ENCODE peak calls at places on chromosome 3, in eight cellular contexts. Y is NCI-H2081; K is stimulated activated CD4-positive, alpha-beta T cell treated with anti-CD3 and anti-CD28 coated beads, Interleukin-2, amount 100 ng/mL, for 48 hours; M is mucosa of descending colon; X is spleen; F is NAMALWA; E is cardiac fibroblast; T is activated naive CD8-positive, alpha-beta T cell treated with anti-CD3 and anti-CD28 coated beads, Interleukin-2, amount 50 U/mL, for 24 hours. Z is an unnamed sample.

GRCh38 chr3:193939527-193939926 is 196.4 kb upstream of the HES1 start:
- DNase-seq in K (no peak), Y (no peak), X (no peak), F (no peak), T (no peak), E (no peak), M (no peak), Z (no peak)

GRCh38 chr3:177463863-177464262 is 266.6 kb upstream of the TBL1XR1 start:
- DNase-seq in K (no peak), M (no peak), E (peak), X (no peak), Y (no peak), T (no peak), F (no peak), Z (no peak)

GRCh38 chr3:64187065-64187959 is 38.0 kb downstream of the PRICKLE2 start:
- DNase-seq in F (no peak), E (peak), X (no peak), Y (peak), M (peak), K (no peak), T (no peak), Z (peak)

GRCh38 chr3:168803536-168803935 is 707.8 kb upstream of the GOLIM4 start:
- DNase-seq in E (peak), Y (no peak), F (no peak), K (no peak), M (no peak), T (no peak), X (no peak), Z (no peak)

GRCh38 chr3:128849776-128850542 is 29.5 kb upstream of the ACAD9 start:
- DNase-seq in X (no peak), M (no peak), F (no peak), T (no peak), E (peak), K (no peak), Y (no peak), Z (no peak)

GRCh38 chr3:54191220-54191619 is 68.9 kb downstream of the CACNA2D3 start:
- DNase-seq in F (no peak), T (no peak), K (no peak), M (no peak), Y (no peak), E (no peak), X (no peak), Z (no peak)

GRCh38 chr3:172848910-172849309 is 98.4 kb downstream of the ECT2 start:
- DNase-seq in X (no peak), T (no peak), E (peak), M (no peak), Y (no peak), K (no peak), F (no peak), Z (no peak)

GRCh38 chr3:43953814-43954241 is 263.1 kb downstream of the ABHD5 start:
- DNase-seq in X (no peak), T (no peak), M (no peak), K (no peak), Y (no peak), F (no peak), E (peak), Z (no peak)

GRCh38 chr3:187507905-187508304 is 139.7 kb downstream of the RTP4 start:
- DNase-seq in T (no peak), E (no peak), F (no peak), K (no peak), Y (no peak), M (no peak), X (no peak), Z (no peak)

GRCh38 chr3:49057268-49057667 is 28.1 kb upstream of the IMPDH2 start:
- DNase-seq in M (no peak), K (no peak), Y (no peak), X (no peak), T (no peak), E (no peak), F (no peak), Z (no peak)

GRCh38 chr3:37221407-37221806 is 47.0 kb upstream of the LRRFIP2 start:
- DNase-seq in T (no peak), X (no peak), E (peak), K (no peak), M (no peak), F (no peak), Y (no peak), Z (no peak)

GRCh38 chr3:63774776-63775175 is 44.3 kb upstream of the C3orf49 start:
- DNase-seq in M (no peak), K (no peak), X (no peak), T (no peak), F (no peak), E (peak), Y (no peak), Z (no peak)

GRCh38 chr3:39150803-39151631 is 2.4 kb downstream of the CSRNP1 start:
- DNase-seq in M (peak), X (no peak), T (peak), E (peak), Y (no peak), F (peak), K (peak), Z (no peak)

GRCh38 chr3:57420007-57420406 is 124.1 kb downstream of the DNAH12 start:
- DNase-seq in M (no peak), T (no peak), Y (no peak), E (no peak), X (no peak), F (no peak), K (no peak), Z (no peak)

GRCh38 chr3:185594073-185594472 is 8.0 kb downstream of the SENP2 start:
- DNase-seq in F (no peak), Y (no peak), M (no peak), E (no peak), T (no peak), K (no peak), X (no peak), Z (no peak)

GRCh38 chr3:89025185-89025584 is 82.2 kb upstream of the EPHA3 start:
- DNase-seq in K (no peak), Y (peak), M (no peak), F (no peak), E (no peak), T (no peak), X (no peak), Z (no peak)

GRCh38 chr3:160695906-160696305 is 18.9 kb downstream of the ARL14 start:
- DNase-seq in K (no peak), Y (no peak), E (peak), X (no peak), F (no peak), T (no peak), M (no peak), Z (no peak)

GRCh38 chr3:120846073-120846472 is 61.9 kb upstream of the STXBP5L start:
- DNase-seq in X (no peak), F (no peak), K (no peak), T (no peak), M (no peak), Y (no peak), E (no peak), Z (no peak)

GRCh38 chr3:130491431-130491830 is 25.5 kb upstream of the COL6A6 start:
- DNase-seq in F (no peak), Y (no peak), X (no peak), T (no peak), E (no peak), K (no peak), M (no peak), Z (no peak)

GRCh38 chr3:190041333-190042041 is 79.2 kb downstream of the P3H2 start:
- DNase-seq in F (peak), X (no peak), Y (no peak), E (peak), M (no peak), T (no peak), K (no peak), Z (no peak)

GRCh38 chr3:155026999-155027591 is 53.0 kb upstream of the MME start:
- DNase-seq in X (no peak), T (no peak), F (no peak), Y (no peak), K (no peak), E (peak), M (no peak), Z (no peak)

GRCh38 chr3:45225465-45226205 is 452 bp downstream of the TMEM158 start:
- DNase-seq in X (peak), M (no peak), T (peak), E (peak), F (no peak), K (peak), Y (peak), Z (no peak)

GRCh38 chr3:79253704-79254103 is 514.1 kb downstream of the ROBO1 start:
- DNase-seq in T (no peak), K (no peak), Y (no peak), F (no peak), E (no peak), M (no peak), X (no peak), Z (no peak)

Z was measured in NCI-H2029.